ENCODE peak calls at places on chromosomes 2 and 18, in six cellular contexts. G, D, S, L, W and R are unnamed samples.

GRCh38 chr2:196278491-196278911 is 107.1 kb upstream of the STK17B start:
- DNase-seq in G (peak), D (no peak), S (no peak), L (no peak), W (no peak), R (no peak)

GRCh38 chr2:29000954-29001353 is 19.9 kb downstream of the TOGARAM2 start:
- DNase-seq in G (no peak), D (no peak), S (no peak), L (no peak), W (no peak), R (no peak)

GRCh38 chr18:27599202-27599829 is 414.2 kb upstream of the CHST9 start:
- DNase-seq in G (peak), D (peak), S (peak), L (no peak), W (peak), R (peak)

GRCh38 chr18:37654711-37655369 is 89.2 kb upstream of the CELF4 start:
- DNase-seq in G (no peak), D (no peak), S (no peak), L (no peak), W (no peak), R (no peak)

GRCh38 chr2:217906787-217907186 is 96.0 kb downstream of the TNS1 start:
- DNase-seq in G (no peak), D (no peak), S (no peak), L (no peak), W (no peak), R (no peak)

GRCh38 chr2:9800975-9801723 is 42.1 kb upstream of the TAF1B start:
- DNase-seq in G (peak), D (no peak), S (no peak), L (no peak), W (peak), R (no peak)

GRCh38 chr2:43175187-43175490 is 51.3 kb downstream of the ZFP36L2 start:
- DNase-seq in G (peak), D (no peak), S (no peak), L (no peak), W (no peak), R (no peak)

GRCh38 chr2:46388873-46389272 is 90.5 kb upstream of the TMEM247 start:
- DNase-seq in G (no peak), D (no peak), S (no peak), L (no peak), W (no peak), R (no peak)

GRCh38 chr2:232480201-232481190 is 7.1 kb downstream of the ECEL1 start:
- DNase-seq in G (no peak), D (no peak), S (no peak), L (no peak), W (peak), R (no peak)

GRCh38 chr18:36638224-36638623 is 190.6 kb downstream of the TPGS2 start:
- DNase-seq in G (no peak), D (no peak), S (no peak), L (peak), W (no peak), R (no peak)

GRCh38 chr18:8901019-8901418 is 195.7 kb downstream of the MTCL1 start:
- DNase-seq in G (no peak), D (no peak), S (no peak), L (no peak), W (no peak), R (no peak)

GRCh38 chr2:217928324-217929293 is 74.2 kb downstream of the TNS1 start:
- DNase-seq in G (no peak), D (no peak), S (no peak), L (no peak), W (no peak), R (no peak)

GRCh38 chr2:46717733-46718121 is 197.9 kb downstream of the MCFD2 start:
- DNase-seq in G (peak), D (no peak), S (no peak), L (no peak), W (no peak), R (no peak)

GRCh38 chr2:42568431-42569115 is at the start of gene MTA3:
- DNase-seq in G (no peak), D (peak), S (no peak), L (no peak), W (peak), R (peak)

GRCh38 chr2:20491739-20492531 is 45.1 kb downstream of the RHOB start:
- DNase-seq in G (no peak), D (no peak), S (peak), L (no peak), W (peak), R (peak)

GRCh38 chr2:179592167-179592936 is 269.1 kb downstream of the ZNF385B start:
- DNase-seq in G (peak), D (no peak), S (no peak), L (no peak), W (no peak), R (no peak)

GRCh38 chr2:137467246-137467862 is 496.9 kb upstream of the HNMT start:
- DNase-seq in G (no peak), D (peak), S (no peak), L (peak), W (no peak), R (peak)

GRCh38 chr2:44358498-44358897 is 2.8 kb downstream of the PREPL start:
- DNase-seq in G (peak), D (no peak), S (no peak), L (peak), W (no peak), R (no peak)

GRCh38 chr2:223797073-223797472 is 40.3 kb downstream of the AP1S3 start:
- DNase-seq in G (peak), D (no peak), S (peak), L (no peak), W (no peak), R (peak)

GRCh38 chr18:48042431-48042830 is 112.0 kb upstream of the SMAD2 start:
- DNase-seq in G (no peak), D (no peak), S (no peak), L (no peak), W (no peak), R (no peak)

GRCh38 chr18:11320981-11321380 is 171.6 kb upstream of the PIEZO2 start:
- DNase-seq in G (peak), D (no peak), S (no peak), L (no peak), W (no peak), R (no peak)

GRCh38 chr2:42339191-42339912 is 21.7 kb downstream of the COX7A2L start:
- DNase-seq in G (no peak), D (no peak), S (no peak), L (no peak), W (no peak), R (no peak)

GRCh38 chr2:209771474-209772292 is at the start of gene UNC80:
- DNase-seq in G (peak), D (peak), S (no peak), L (no peak), W (peak), R (peak)

GRCh38 chr2:179252439-179252838 is 12.2 kb downstream of the SESTD1 start:
- DNase-seq in G (no peak), D (no peak), S (no peak), L (no peak), W (no peak), R (no peak)

GRCh38 chr2:161170917-161171594 is 10.8 kb downstream of the TANK start:
- DNase-seq in G (no peak), D (no peak), S (no peak), L (no peak), W (no peak), R (no peak)

GRCh38 chr2:239723486-239724193 is 301.5 kb downstream of the NDUFA10 start:
- DNase-seq in G (no peak), D (no peak), S (no peak), L (no peak), W (no peak), R (no peak)

GRCh38 chr18:41933778-41934177 is 21.3 kb upstream of the PIK3C3 start:
- DNase-seq in G (no peak), D (peak), S (no peak), L (no peak), W (no peak), R (no peak)

GRCh38 chr2:142398212-142398611 is 267.4 kb upstream of the LRP1B start:
- DNase-seq in G (no peak), D (no peak), S (no peak), L (no peak), W (no peak), R (no peak)

GRCh38 chr18:7084766-7085080 is 32.9 kb downstream of the LAMA1 start:
- DNase-seq in G (peak), D (no peak), S (no peak), L (no peak), W (no peak), R (no peak)

GRCh38 chr2:240626531-240627300 is 1.4 kb downstream of the GPR35 start:
- DNase-seq in G (no peak), D (no peak), S (no peak), L (no peak), W (no peak), R (no peak)

GRCh38 chr2:57878573-57878910 is 168.1 kb upstream of the VRK2 start:
- DNase-seq in G (no peak), D (no peak), S (no peak), L (no peak), W (no peak), R (no peak)
- TF ChIP-seq CEBPB in G (no peak), D (no peak), S (no peak), L (no peak), W (no peak), R (no peak)

DNA sequence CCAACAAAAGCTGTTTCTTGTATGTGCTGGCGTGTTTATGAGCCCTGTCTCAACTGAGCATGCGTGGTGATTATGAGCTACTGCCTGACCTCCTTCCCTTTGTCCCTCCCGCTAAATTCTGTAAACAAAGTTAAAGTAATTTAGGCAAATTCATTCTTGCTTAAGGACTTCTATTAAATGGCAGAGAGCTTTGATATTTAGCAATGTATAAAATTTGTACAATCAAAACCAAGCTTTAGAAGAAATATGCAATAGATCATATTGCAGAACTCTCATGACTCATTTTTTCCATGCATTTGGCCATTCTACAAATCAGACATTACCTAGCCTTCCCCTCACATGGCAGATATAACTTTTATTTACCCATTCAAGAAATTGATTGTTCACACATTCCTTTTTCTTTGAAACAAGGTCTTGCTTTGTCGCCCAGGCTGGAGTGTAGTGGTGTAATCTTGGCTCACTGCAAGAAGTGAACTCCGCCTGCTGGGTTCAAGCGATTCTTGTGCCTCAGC is 18.2 kb downstream of the IGFBP2 start:
- DNase-seq in G (peak), D (no peak), S (no peak), L (no peak), W (no peak), R (no peak)
- H3K4me2 ChIP-seq in G (no peak), D (no peak), S (peak), L (no peak), W (no peak), R (no peak)

GRCh38 chr2:52222128-52222527 is 1190.2 kb upstream of the NRXN1 start:
- DNase-seq in G (peak), D (no peak), S (no peak), L (no peak), W (no peak), R (no peak)
- TF ChIP-seq CEBPB in G (no peak), D (no peak), S (no peak), L (no peak), W (no peak), R (no peak)

GRCh38 chr2:201223089-201224073 is 37.0 kb upstream of the CASP8 start:
- DNase-seq in G (no peak), D (peak), S (no peak), L (no peak), W (no peak), R (no peak)
- H3K4me2 ChIP-seq in G (peak), D (no peak), S (no peak), L (peak), W (no peak), R (no peak)

GRCh38 chr2:49110571-49111315 is 43.6 kb downstream of the FSHR start:
- DNase-seq in G (no peak), D (no peak), S (no peak), L (no peak), W (no peak), R (no peak)
- TF ChIP-seq CEBPB in G (no peak), D (no peak), S (no peak), L (no peak), W (no peak), R (no peak)

DNA sequence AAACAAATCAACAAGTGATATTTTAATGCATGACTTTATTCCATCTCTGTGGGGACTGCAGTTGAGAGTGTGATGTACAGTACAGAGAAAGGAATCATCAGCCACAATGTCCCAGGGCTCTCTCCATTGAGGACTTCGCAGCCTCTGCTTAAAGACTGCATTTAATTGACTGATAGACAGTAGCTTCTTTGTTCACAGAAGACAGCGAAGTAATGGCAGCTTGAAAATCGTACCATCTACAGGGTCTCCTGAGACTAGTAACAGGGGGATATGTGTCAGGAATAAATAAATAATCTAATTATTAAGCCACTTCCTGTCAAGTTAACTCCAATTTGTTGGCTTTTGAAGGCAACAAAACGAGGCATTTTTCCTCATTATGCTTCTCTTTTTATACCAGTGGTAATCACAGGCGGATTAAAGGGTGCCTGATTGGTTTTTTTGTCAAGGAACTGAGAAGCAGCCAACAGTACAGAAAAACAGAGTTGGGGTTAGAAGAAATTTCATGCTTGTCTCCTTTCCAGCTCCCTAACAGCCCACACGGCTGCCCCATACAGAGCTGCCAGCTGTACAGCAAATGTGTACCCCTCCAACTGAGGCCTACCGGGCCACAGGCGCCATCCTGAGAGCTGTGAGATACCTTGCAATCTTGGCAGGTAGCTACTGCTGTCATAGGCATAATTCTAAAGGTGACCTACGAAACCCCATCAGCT is 164.2 kb downstream of the ZNF521 start:
- DNase-seq in G (no peak), D (no peak), S (no peak), L (no peak), W (no peak), R (no peak)
- H3K4me2 ChIP-seq in G (no peak), D (no peak), S (no peak), L (no peak), W (no peak), R (no peak)

GRCh38 chr2:212977149-212977548 is 174.3 kb downstream of the IKZF2 start:
- DNase-seq in G (no peak), D (no peak), S (no peak), L (no peak), W (no peak), R (no peak)

GRCh38 chr2:212975333-212975732 is 176.1 kb downstream of the IKZF2 start:
- DNase-seq in G (no peak), D (no peak), S (no peak), L (no peak), W (no peak), R (no peak)

GRCh38 chr2:212979046-212979612 is 172.3 kb downstream of the IKZF2 start:
- DNase-seq in G (no peak), D (no peak), S (no peak), L (no peak), W (no peak), R (no peak)

GRCh38 chr2:212973347-212973746 is 178.1 kb downstream of the IKZF2 start:
- DNase-seq in G (no peak), D (no peak), S (no peak), L (no peak), W (no peak), R (no peak)

GRCh38 chr2:212974692-212975091 is 176.7 kb downstream of the IKZF2 start:
- DNase-seq in G (peak), D (no peak), S (no peak), L (no peak), W (no peak), R (no peak)
- TF ChIP-seq CEBPB in G (peak), D (no peak), S (no peak), L (no peak), W (no peak), R (no peak)

DNA sequence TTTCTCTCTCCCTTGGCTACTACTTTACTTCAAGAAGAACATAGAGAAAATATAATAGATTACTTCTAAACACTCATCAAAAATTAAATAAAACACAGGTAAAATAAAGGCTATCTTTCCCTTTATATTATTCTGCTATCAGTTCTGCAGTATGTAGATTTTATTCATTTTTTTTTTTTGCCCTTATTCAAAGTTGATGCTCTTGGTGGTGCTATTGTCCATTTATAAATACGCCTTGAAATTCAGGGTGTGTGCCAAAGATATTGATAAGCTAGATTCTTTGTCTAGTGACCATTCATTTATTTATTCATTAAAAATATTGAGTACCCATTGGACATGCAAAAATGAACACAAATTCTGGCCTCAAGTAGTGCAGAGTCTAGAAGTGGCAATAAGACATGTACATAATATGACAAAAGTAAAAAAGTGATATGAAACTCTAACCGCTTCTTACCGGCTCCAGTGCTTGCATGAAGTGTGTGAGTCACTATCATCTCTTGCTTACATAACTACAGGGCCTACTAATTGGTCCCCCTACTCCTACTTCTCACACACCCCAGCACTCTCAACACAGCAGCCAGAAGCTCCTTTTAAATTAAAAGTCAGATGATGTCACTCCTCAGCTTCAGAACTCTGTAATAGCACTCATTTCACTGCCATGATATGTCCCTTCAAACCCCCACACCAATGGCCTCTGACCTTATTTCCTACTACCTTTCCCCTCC is 208.3 kb upstream of the FANCL start:
- DNase-seq in G (no peak), D (no peak), S (no peak), L (peak), W (no peak), R (no peak)
- H3K4me2 ChIP-seq in G (no peak), D (no peak), S (no peak), L (no peak), W (no peak), R (no peak)